ENCODE peak calls at places on chromosomes 6 and 20, in six cellular contexts. J is transverse colon, E is AG10803, U is body of pancreas, B is astrocyte, W is tibial artery. M is an unnamed sample.

GRCh38 chr6:160810238-160810637 is 108.2 kb downstream of the PLG start:
- DNase-seq in J (no peak), E (no peak), U (no peak), B (no peak), W (no peak), M (no peak)

GRCh38 chr6:168032383-168032760 is 34.9 kb downstream of the KIF25 start:
- DNase-seq in J (no peak), E (peak), U (no peak), B (peak), W (no peak), M (no peak)

GRCh38 chr6:37592085-37592698 is 92.5 kb upstream of the CCDC167 start:
- DNase-seq in J (no peak), E (no peak), U (no peak), B (no peak), W (no peak), M (no peak)

GRCh38 chr6:29653452-29654038 is 3.3 kb upstream of the MOG start:
- DNase-seq in J (peak), E (peak), U (peak), B (peak), W (no peak), M (peak)

GRCh38 chr20:31857861-31858835 is 12.2 kb downstream of the DUSP15 start:
- DNase-seq in J (no peak), E (no peak), U (no peak), B (no peak), W (no peak), M (no peak)

GRCh38 chr20:35743693-35744491 is 1.8 kb upstream of the RBM39 start:
- DNase-seq in J (no peak), E (no peak), U (no peak), B (no peak), W (no peak), M (no peak)

GRCh38 chr6:112087916-112088315 is 525 bp downstream of the FAM229B start:
- DNase-seq in J (no peak), E (peak), U (no peak), B (no peak), W (no peak), M (no peak)

GRCh38 chr20:63533871-63534393 is 3.2 kb downstream of the PTK6 start:
- DNase-seq in J (peak), E (no peak), U (peak), B (no peak), W (no peak), M (no peak)

GRCh38 chr6:165098165-165098564 is 211.2 kb downstream of the C6orf118 start:
- DNase-seq in J (no peak), E (no peak), U (no peak), B (no peak), W (no peak), M (peak)

GRCh38 chr6:506508-506907 is 115.0 kb downstream of the IRF4 start:
- DNase-seq in J (no peak), E (no peak), U (no peak), B (no peak), W (no peak), M (no peak)

GRCh38 chr20:48999890-49000870 is 45.9 kb upstream of the CSE1L start:
- DNase-seq in J (no peak), E (no peak), U (no peak), B (no peak), W (no peak), M (no peak)

GRCh38 chr20:38127011-38127621 is 38.0 kb downstream of the TGM2 start:
- DNase-seq in J (no peak), E (peak), U (no peak), B (peak), W (peak), M (peak)

GRCh38 chr6:138397128-138397814 is 6.8 kb upstream of the HEBP2 start:
- DNase-seq in J (no peak), E (peak), U (no peak), B (no peak), W (no peak), M (no peak)

GRCh38 chr20:32052792-32053362 is 835 bp downstream of the HCK start:
- DNase-seq in J (peak), E (no peak), U (peak), B (no peak), W (peak), M (no peak)

GRCh38 chr20:13286600-13286999 is 65.5 kb downstream of the ISM1 start:
- DNase-seq in J (no peak), E (no peak), U (peak), B (no peak), W (no peak), M (no peak)

GRCh38 chr6:32983493-32983848 is 15.1 kb downstream of the BRD2 start:
- DNase-seq in J (no peak), E (no peak), U (no peak), B (no peak), W (no peak), M (no peak)

GRCh38 chr6:138862491-138862890 is 66.6 kb downstream of the ECT2L start:
- DNase-seq in J (no peak), E (no peak), U (no peak), B (no peak), W (peak), M (no peak)

GRCh38 chr6:105482227-105482839 is 79.5 kb upstream of the PREP start:
- DNase-seq in J (peak), E (peak), U (no peak), B (no peak), W (no peak), M (peak)

GRCh38 chr6:166931426-166931970 is 24.9 kb downstream of the RNASET2 start:
- DNase-seq in J (no peak), E (no peak), U (no peak), B (no peak), W (no peak), M (no peak)

GRCh38 chr6:7150381-7151064 is 42.8 kb downstream of the RREB1 start:
- DNase-seq in J (no peak), E (no peak), U (no peak), B (no peak), W (no peak), M (no peak)

GRCh38 chr6:37940074-37940847 is 120.7 kb downstream of the ZFAND3 start:
- DNase-seq in J (no peak), E (peak), U (peak), B (peak), W (peak), M (peak)

GRCh38 chr6:168109171-168109570 is 30.2 kb upstream of the FRMD1 start:
- DNase-seq in J (no peak), E (no peak), U (no peak), B (no peak), W (no peak), M (no peak)

GRCh38 chr20:23200413-23200812 is 114.3 kb upstream of the CD93 start:
- DNase-seq in J (no peak), E (no peak), U (no peak), B (no peak), W (no peak), M (no peak)

GRCh38 chr6:33787336-33787953 is 1.5 kb downstream of the LEMD2 start:
- DNase-seq in J (no peak), E (peak), U (no peak), B (peak), W (no peak), M (no peak)

GRCh38 chr6:49269190-49269589 is 193.9 kb downstream of the MMUT start:
- DNase-seq in J (no peak), E (no peak), U (no peak), B (peak), W (no peak), M (no peak)

GRCh38 chr6:34057191-34057590 is 88.7 kb downstream of the GRM4 start:
- DNase-seq in J (no peak), E (no peak), U (no peak), B (no peak), W (no peak), M (no peak)

GRCh38 chr20:10344953-10345352 is 89.1 kb downstream of the MKKS start:
- DNase-seq in J (no peak), E (no peak), U (no peak), B (no peak), W (no peak), M (no peak)

GRCh38 chr20:42270539-42270938 is 652.4 kb upstream of the CHD6 start:
- DNase-seq in J (no peak), E (no peak), U (no peak), B (no peak), W (no peak), M (no peak)

GRCh38 chr6:13226071-13226470 is 102.3 kb downstream of the TBC1D7 start:
- DNase-seq in J (no peak), E (no peak), U (no peak), B (no peak), W (no peak), M (no peak)

GRCh38 chr6:159044899-159045727 is at the start of gene TAGAP:
- DNase-seq in J (peak), E (peak), U (no peak), B (no peak), W (peak), M (no peak)

GRCh38 chr20:53996584-53997486 is 73.6 kb downstream of the BCAS1 start:
- DNase-seq in J (no peak), E (no peak), U (no peak), B (no peak), W (no peak), M (no peak)

GRCh38 chr6:136034422-136034821 is 182.9 kb downstream of the PDE7B start:
- DNase-seq in J (no peak), E (no peak), U (no peak), B (no peak), W (no peak), M (no peak)

GRCh38 chr6:30726506-30727413 is 6.6 kb downstream of the TUBB start:
- DNase-seq in J (no peak), E (no peak), U (no peak), B (no peak), W (no peak), M (no peak)

GRCh38 chr6:2542101-2542857 is 208.4 kb downstream of the MYLK4 start:
- DNase-seq in J (no peak), E (no peak), U (no peak), B (no peak), W (no peak), M (no peak)
- H3K4me3 ChIP-seq in J (no peak), E (no peak), U (no peak), B (no peak), W (no peak), M (no peak)

GRCh38 chr6:21321076-21321475 is 272.5 kb upstream of the SOX4 start:
- DNase-seq in J (no peak), E (no peak), U (no peak), B (no peak), W (no peak), M (no peak)

GRCh38 chr6:21323577-21323976 is 270.0 kb upstream of the SOX4 start:
- DNase-seq in J (no peak), E (no peak), U (no peak), B (no peak), W (no peak), M (no peak)

GRCh38 chr6:21312118-21312517 is 281.4 kb upstream of the SOX4 start:
- DNase-seq in J (no peak), E (no peak), U (no peak), B (no peak), W (no peak), M (no peak)

GRCh38 chr6:21317634-21318033 is 275.9 kb upstream of the SOX4 start:
- DNase-seq in J (no peak), E (no peak), U (no peak), B (no peak), W (no peak), M (no peak)
- H3K4me3 ChIP-seq in J (no peak), E (no peak), U (no peak), B (no peak), W (no peak), M (no peak)

GRCh38 chr6:52666523-52666922 is 4.4 kb upstream of the TMEM14A start:
- DNase-seq in J (no peak), E (no peak), U (no peak), B (no peak), W (no peak), M (no peak)

GRCh38 chr6:52663935-52664184 is 7.1 kb upstream of the TMEM14A start:
- DNase-seq in J (no peak), E (no peak), U (no peak), B (no peak), W (no peak), M (no peak)

GRCh38 chr6:52663120-52663934 is 7.6 kb upstream of the TMEM14A start:
- DNase-seq in J (peak), E (peak), U (peak), B (peak), W (no peak), M (peak)

GRCh38 chr6:52664185-52664990 is 6.5 kb upstream of the TMEM14A start:
- DNase-seq in J (peak), E (peak), U (peak), B (peak), W (peak), M (peak)

GRCh38 chr6:52664991-52665686 is 5.8 kb upstream of the TMEM14A start:
- DNase-seq in J (no peak), E (no peak), U (no peak), B (no peak), W (no peak), M (no peak)
- H3K4me3 ChIP-seq in J (no peak), E (peak), U (peak), B (peak), W (peak), M (peak)

GRCh38 chr6:15365273-15365687 is 119.4 kb downstream of the JARID2 start:
- DNase-seq in J (peak), E (peak), U (peak), B (peak), W (peak), M (peak)
- H3K4me3 ChIP-seq in J (no peak), E (no peak), U (no peak), B (peak), W (no peak), M (peak)

GRCh38 chr6:79621579-79621978 is 9.6 kb upstream of the SH3BGRL2 start:
- DNase-seq in J (no peak), E (no peak), U (no peak), B (no peak), W (no peak), M (no peak)
- H3K4me3 ChIP-seq in J (no peak), E (no peak), U (no peak), B (no peak), W (no peak), M (no peak)

DNA sequence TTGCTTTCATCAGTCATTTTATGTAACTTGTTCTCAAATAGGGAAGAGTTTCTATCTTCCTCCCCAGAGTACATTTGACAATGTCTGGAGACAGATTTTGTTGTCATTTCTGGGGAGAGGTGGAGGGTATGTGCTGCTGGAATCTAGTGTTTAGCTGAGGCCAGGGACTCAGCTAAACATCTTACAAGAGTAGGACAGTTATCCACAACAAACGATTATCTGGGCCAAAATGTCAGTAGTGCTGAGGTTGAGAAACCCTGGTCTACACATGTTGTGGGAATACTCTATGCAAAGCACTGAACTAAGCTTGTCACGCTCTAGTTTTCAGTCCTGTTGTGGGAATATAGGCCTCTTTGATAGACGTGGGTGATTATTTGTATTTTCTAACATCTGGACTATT is 171.4 kb downstream of the CD109 start:
- DNase-seq in J (no peak), E (peak), U (no peak), B (no peak), W (no peak), M (no peak)
- H3K4me3 ChIP-seq in J (no peak), E (no peak), U (no peak), B (no peak), W (no peak), M (no peak)

DNA sequence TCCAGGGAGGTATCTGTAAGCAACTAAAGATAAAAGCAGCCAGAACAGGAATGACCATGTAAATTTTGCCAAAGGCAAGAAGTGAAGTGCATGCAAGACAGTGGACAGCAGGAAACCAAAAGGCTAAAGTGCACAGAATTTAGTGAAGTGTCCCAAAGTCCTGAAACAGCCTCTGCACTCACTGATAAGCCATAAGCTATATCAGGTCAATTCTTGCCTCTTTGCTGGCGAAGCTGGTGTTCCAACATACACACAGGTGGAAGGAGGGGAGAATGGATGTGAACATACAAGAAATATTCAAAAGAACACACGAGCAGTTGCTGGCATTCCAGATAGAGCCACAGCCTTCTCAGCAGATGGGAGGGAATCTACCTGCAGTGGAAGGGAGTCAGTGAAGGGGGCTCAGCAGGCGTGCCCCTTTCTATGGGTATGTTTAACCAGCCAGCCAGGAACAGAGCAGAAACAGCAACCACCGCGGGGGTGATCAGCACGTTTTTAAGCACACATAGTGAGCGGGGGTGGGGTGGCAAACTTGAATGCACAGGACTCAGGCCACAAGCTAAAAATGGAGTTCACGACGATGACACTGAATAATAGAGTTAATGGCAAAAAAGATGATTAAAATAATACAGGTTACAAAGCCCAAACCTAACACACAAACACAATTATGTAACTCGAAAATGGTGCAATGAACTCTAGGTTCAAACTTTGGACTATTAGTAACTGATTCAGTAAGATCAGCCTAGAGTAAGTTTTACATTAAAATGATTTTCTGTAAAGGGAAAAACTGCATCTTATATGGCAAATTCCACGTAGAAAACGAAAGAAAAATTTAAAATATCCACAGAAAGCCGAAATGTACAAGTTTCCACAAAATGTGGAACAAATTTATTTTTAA is 1.2 kb downstream of the ECI2 start:
- DNase-seq in J (peak), E (no peak), U (peak), B (no peak), W (peak), M (no peak)
- H3K4me3 ChIP-seq in J (peak), E (peak), U (no peak), B (peak), W (peak), M (peak)

GRCh38 chr20:47336013-47336754 is 20.3 kb downstream of the ZMYND8 start:
- DNase-seq in J (peak), E (peak), U (no peak), B (peak), W (peak), M (no peak)
- H3K4me3 ChIP-seq in J (no peak), E (peak), U (no peak), B (no peak), W (no peak), M (no peak)

M was measured in BE2C.